ENCODE peak calls at places on chromosomes 5 and 9, in eight cellular contexts. One of them, this sample, is unnamed.

GRCh38 chr9:6759114-6759977 is 1.6 kb downstream of the KDM4C start:
- DNase-seq in DMS79: no peak
- DNase-seq in ureter: no peak
- DNase-seq in type B pancreatic cell: no peak
- DNase-seq in nephron progenitor cell: no peak
- DNase-seq in effector memory CD4-positive, alpha-beta T cell: peak; percentile 28
- DNase-seq in Right ventricle myocardium superior: no peak
- DNase-seq in GM12865: peak; percentile 84
- DNase-seq in this sample: no peak

GRCh38 chr5:658103-658502 is 35.0 kb downstream of the TPPP start:
- DNase-seq in type B pancreatic cell: no peak
- DNase-seq in nephron progenitor cell: no peak
- DNase-seq in DMS79: no peak
- DNase-seq in effector memory CD4-positive, alpha-beta T cell: no peak
- DNase-seq in Right ventricle myocardium superior: peak; percentile 30
- DNase-seq in ureter: no peak
- DNase-seq in GM12865: no peak
- DNase-seq in this sample: no peak

GRCh38 chr9:129509508-129509907 is 111.4 kb downstream of the C9orf50 start:
- DNase-seq in type B pancreatic cell: no peak
- DNase-seq in effector memory CD4-positive, alpha-beta T cell: no peak
- DNase-seq in Right ventricle myocardium superior: no peak
- DNase-seq in ureter: no peak
- DNase-seq in GM12865: no peak
- DNase-seq in DMS79: no peak
- DNase-seq in nephron progenitor cell: no peak
- DNase-seq in this sample: no peak

GRCh38 chr9:136304456-136304855 is 562 bp upstream of the CCDC187 start:
- DNase-seq in DMS79: no peak
- DNase-seq in Right ventricle myocardium superior: no peak
- DNase-seq in type B pancreatic cell: no peak
- DNase-seq in ureter: no peak
- DNase-seq in effector memory CD4-positive, alpha-beta T cell: no peak
- DNase-seq in nephron progenitor cell: no peak
- DNase-seq in GM12865: no peak
- DNase-seq in this sample: no peak

GRCh38 chr9:106400950-106401349 is 462.0 kb upstream of the ZNF462 start:
- DNase-seq in DMS79: no peak
- DNase-seq in type B pancreatic cell: no peak
- DNase-seq in Right ventricle myocardium superior: no peak
- DNase-seq in nephron progenitor cell: no peak
- DNase-seq in effector memory CD4-positive, alpha-beta T cell: no peak
- DNase-seq in ureter: no peak
- DNase-seq in GM12865: no peak
- DNase-seq in this sample: no peak

GRCh38 chr9:742104-742503 is 99.4 kb upstream of the DMRT1 start:
- DNase-seq in Right ventricle myocardium superior: no peak
- DNase-seq in effector memory CD4-positive, alpha-beta T cell: no peak
- DNase-seq in nephron progenitor cell: no peak
- DNase-seq in type B pancreatic cell: no peak
- DNase-seq in DMS79: no peak
- DNase-seq in GM12865: no peak
- DNase-seq in ureter: no peak
- DNase-seq in this sample: no peak

GRCh38 chr9:94861589-94862241 is 135.2 kb downstream of the AOPEP start:
- DNase-seq in ureter: no peak
- DNase-seq in Right ventricle myocardium superior: no peak
- DNase-seq in type B pancreatic cell: no peak
- DNase-seq in GM12865: no peak
- DNase-seq in nephron progenitor cell: no peak
- DNase-seq in DMS79: no peak
- DNase-seq in effector memory CD4-positive, alpha-beta T cell: peak; percentile 4
- DNase-seq in this sample: no peak

GRCh38 chr9:106482733-106483132 is 380.2 kb upstream of the ZNF462 start:
- DNase-seq in DMS79: no peak
- DNase-seq in nephron progenitor cell: no peak
- DNase-seq in effector memory CD4-positive, alpha-beta T cell: no peak
- DNase-seq in type B pancreatic cell: no peak
- DNase-seq in Right ventricle myocardium superior: no peak
- DNase-seq in ureter: no peak
- DNase-seq in GM12865: peak; percentile 37
- DNase-seq in this sample: no peak

GRCh38 chr5:33733225-33733624 is 158.6 kb downstream of the ADAMTS12 start:
- DNase-seq in nephron progenitor cell: no peak
- DNase-seq in type B pancreatic cell: no peak
- DNase-seq in Right ventricle myocardium superior: no peak
- DNase-seq in effector memory CD4-positive, alpha-beta T cell: no peak
- DNase-seq in DMS79: no peak
- DNase-seq in GM12865: no peak
- DNase-seq in ureter: no peak
- DNase-seq in this sample: no peak

GRCh38 chr9:100473271-100474081 is 527 bp downstream of the TMEFF1 start:
- DNase-seq in type B pancreatic cell: peak; percentile 74
- DNase-seq in Right ventricle myocardium superior: no peak
- DNase-seq in GM12865: peak; percentile 34
- DNase-seq in nephron progenitor cell: peak; percentile 74
- DNase-seq in effector memory CD4-positive, alpha-beta T cell: no peak
- DNase-seq in ureter: no peak
- DNase-seq in DMS79: no peak
- DNase-seq in this sample: peak; percentile 55

GRCh38 chr5:98786178-98786853 is 12.9 kb downstream of the RGMB start:
- DNase-seq in GM12865: no peak
- DNase-seq in type B pancreatic cell: no peak
- DNase-seq in ureter: no peak
- DNase-seq in nephron progenitor cell: no peak
- DNase-seq in DMS79: no peak
- DNase-seq in effector memory CD4-positive, alpha-beta T cell: no peak
- DNase-seq in Right ventricle myocardium superior: no peak
- DNase-seq in this sample: no peak

GRCh38 chr5:1204693-1205242 is 3.4 kb downstream of the SLC6A19 start:
- DNase-seq in Right ventricle myocardium superior: peak; percentile 41
- DNase-seq in DMS79: no peak
- DNase-seq in GM12865: no peak
- DNase-seq in ureter: no peak
- DNase-seq in nephron progenitor cell: peak; percentile 52
- DNase-seq in effector memory CD4-positive, alpha-beta T cell: no peak
- DNase-seq in type B pancreatic cell: no peak
- DNase-seq in this sample: no peak

GRCh38 chr9:134210908-134211810 is 46.8 kb upstream of the RNU6ATAC start:
- DNase-seq in GM12865: no peak
- DNase-seq in effector memory CD4-positive, alpha-beta T cell: no peak
- DNase-seq in DMS79: peak; percentile 54
- DNase-seq in Right ventricle myocardium superior: peak; percentile 74
- DNase-seq in type B pancreatic cell: no peak
- DNase-seq in nephron progenitor cell: no peak
- DNase-seq in ureter: no peak
- DNase-seq in this sample: no peak

GRCh38 chr9:109317311-109317978 is 3.4 kb downstream of the EPB41L4B start:
- DNase-seq in DMS79: no peak
- DNase-seq in nephron progenitor cell: no peak
- DNase-seq in ureter: no peak
- DNase-seq in Right ventricle myocardium superior: no peak
- DNase-seq in type B pancreatic cell: no peak
- DNase-seq in GM12865: no peak
- DNase-seq in effector memory CD4-positive, alpha-beta T cell: no peak
- DNase-seq in this sample: no peak

GRCh38 chr5:133892774-133893173 is 75.7 kb downstream of the C5orf15 start:
- DNase-seq in Right ventricle myocardium superior: no peak
- DNase-seq in nephron progenitor cell: no peak
- DNase-seq in ureter: no peak
- DNase-seq in DMS79: no peak
- DNase-seq in GM12865: no peak
- DNase-seq in type B pancreatic cell: no peak
- DNase-seq in effector memory CD4-positive, alpha-beta T cell: no peak
- DNase-seq in this sample: no peak

GRCh38 chr5:142716963-142717362 is 31.1 kb upstream of the FGF1 start:
- DNase-seq in GM12865: peak; percentile 66
- DNase-seq in DMS79: no peak
- DNase-seq in Right ventricle myocardium superior: peak; percentile 62
- DNase-seq in ureter: peak; percentile 61
- DNase-seq in effector memory CD4-positive, alpha-beta T cell: no peak
- DNase-seq in type B pancreatic cell: no peak
- DNase-seq in nephron progenitor cell: peak; percentile 59
- DNase-seq in this sample: peak; percentile 69

GRCh38 chr9:77832647-77833046 is 184.5 kb upstream of the GNA14 start:
- DNase-seq in DMS79: no peak
- DNase-seq in effector memory CD4-positive, alpha-beta T cell: no peak
- DNase-seq in type B pancreatic cell: no peak
- DNase-seq in GM12865: no peak
- DNase-seq in ureter: no peak
- DNase-seq in nephron progenitor cell: no peak
- DNase-seq in Right ventricle myocardium superior: no peak
- DNase-seq in this sample: no peak

GRCh38 chr5:66144799-66145390 is 795 bp downstream of the SREK1 start:
- DNase-seq in Right ventricle myocardium superior: no peak
- DNase-seq in ureter: no peak
- DNase-seq in DMS79: peak; percentile 67
- DNase-seq in GM12865: no peak
- DNase-seq in type B pancreatic cell: no peak
- DNase-seq in effector memory CD4-positive, alpha-beta T cell: no peak
- DNase-seq in nephron progenitor cell: peak; percentile 55
- DNase-seq in this sample: peak; percentile 62

GRCh38 chr5:159341914-159342313 is 11.6 kb upstream of the IL12B start:
- DNase-seq in GM12865: no peak
- DNase-seq in nephron progenitor cell: no peak
- DNase-seq in Right ventricle myocardium superior: peak; percentile 57
- DNase-seq in DMS79: peak; percentile 3
- DNase-seq in type B pancreatic cell: no peak
- DNase-seq in effector memory CD4-positive, alpha-beta T cell: peak; percentile 60
- DNase-seq in ureter: peak; percentile 80
- DNase-seq in this sample: peak; percentile 62

GRCh38 chr9:111412280-111412679 is 71.9 kb downstream of the ECPAS start:
- DNase-seq in type B pancreatic cell: no peak
- DNase-seq in ureter: no peak
- DNase-seq in nephron progenitor cell: no peak
- DNase-seq in DMS79: no peak
- DNase-seq in Right ventricle myocardium superior: no peak
- DNase-seq in effector memory CD4-positive, alpha-beta T cell: no peak
- DNase-seq in GM12865: no peak
- DNase-seq in this sample: no peak

GRCh38 chr9:27590636-27591035 is 17.4 kb upstream of the C9orf72 start:
- DNase-seq in ureter: no peak
- DNase-seq in DMS79: no peak
- DNase-seq in nephron progenitor cell: no peak
- DNase-seq in effector memory CD4-positive, alpha-beta T cell: no peak
- DNase-seq in type B pancreatic cell: no peak
- DNase-seq in GM12865: no peak
- DNase-seq in Right ventricle myocardium superior: no peak
- DNase-seq in this sample: no peak

GRCh38 chr9:131432597-131433301 is 38.9 kb downstream of the PRRC2B start:
- DNase-seq in effector memory CD4-positive, alpha-beta T cell: no peak
- DNase-seq in DMS79: no peak
- DNase-seq in nephron progenitor cell: no peak
- DNase-seq in GM12865: no peak
- DNase-seq in ureter: no peak
- DNase-seq in type B pancreatic cell: no peak
- DNase-seq in Right ventricle myocardium superior: no peak
- DNase-seq in this sample: no peak

GRCh38 chr9:36625006-36625600 is 52.4 kb downstream of the MELK start:
- DNase-seq in nephron progenitor cell: no peak
- DNase-seq in DMS79: no peak
- DNase-seq in ureter: no peak
- DNase-seq in type B pancreatic cell: no peak
- DNase-seq in Right ventricle myocardium superior: peak; percentile 53
- DNase-seq in GM12865: no peak
- DNase-seq in effector memory CD4-positive, alpha-beta T cell: no peak
- DNase-seq in this sample: no peak

GRCh38 chr9:131046581-131047202 is 37.7 kb downstream of the LAMC3 start:
- DNase-seq in ureter: peak; percentile 67
- DNase-seq in GM12865: peak; percentile 76
- DNase-seq in DMS79: peak; percentile 56
- DNase-seq in Right ventricle myocardium superior: peak; percentile 80
- DNase-seq in type B pancreatic cell: no peak
- DNase-seq in nephron progenitor cell: peak; percentile 84
- DNase-seq in effector memory CD4-positive, alpha-beta T cell: peak; percentile 31
- DNase-seq in this sample: peak; percentile 87

GRCh38 chr5:143207058-143207457 is 196.4 kb downstream of the NR3C1 start:
- DNase-seq in DMS79: no peak
- DNase-seq in Right ventricle myocardium superior: no peak
- DNase-seq in type B pancreatic cell: no peak
- DNase-seq in nephron progenitor cell: no peak
- DNase-seq in ureter: no peak
- DNase-seq in GM12865: peak; percentile 80
- DNase-seq in effector memory CD4-positive, alpha-beta T cell: no peak
- DNase-seq in this sample: no peak

GRCh38 chr9:5767968-5768932 is 64.7 kb downstream of the ERMP1 start:
- DNase-seq in ureter: no peak
- DNase-seq in nephron progenitor cell: no peak
- DNase-seq in DMS79: no peak
- DNase-seq in effector memory CD4-positive, alpha-beta T cell: no peak
- DNase-seq in type B pancreatic cell: no peak
- DNase-seq in GM12865: no peak
- DNase-seq in Right ventricle myocardium superior: no peak
- DNase-seq in this sample: no peak

GRCh38 chr9:69582544-69583297 is 89.5 kb downstream of the APBA1 start:
- DNase-seq in DMS79: no peak
- DNase-seq in ureter: peak; percentile 50
- DNase-seq in Right ventricle myocardium superior: peak; percentile 47
- DNase-seq in effector memory CD4-positive, alpha-beta T cell: no peak
- DNase-seq in type B pancreatic cell: no peak
- DNase-seq in GM12865: no peak
- DNase-seq in nephron progenitor cell: no peak
- DNase-seq in this sample: no peak

GRCh38 chr5:169876376-169876775 is 103.9 kb downstream of the INSYN2B start:
- DNase-seq in nephron progenitor cell: no peak
- DNase-seq in DMS79: no peak
- DNase-seq in type B pancreatic cell: no peak
- DNase-seq in GM12865: no peak
- DNase-seq in ureter: no peak
- DNase-seq in Right ventricle myocardium superior: no peak
- DNase-seq in effector memory CD4-positive, alpha-beta T cell: no peak
- DNase-seq in this sample: no peak

GRCh38 chr9:114146735-114147134 is 8.6 kb upstream of the COL27A1 start:
- DNase-seq in nephron progenitor cell: no peak
- DNase-seq in effector memory CD4-positive, alpha-beta T cell: no peak
- DNase-seq in ureter: no peak
- DNase-seq in DMS79: no peak
- DNase-seq in type B pancreatic cell: no peak
- DNase-seq in Right ventricle myocardium superior: no peak
- DNase-seq in GM12865: no peak
- DNase-seq in this sample: no peak

GRCh38 chr5:153489611-153490010 is 859 bp upstream of the GRIA1 start:
- DNase-seq in Right ventricle myocardium superior: no peak
- DNase-seq in effector memory CD4-positive, alpha-beta T cell: no peak
- DNase-seq in DMS79: no peak
- DNase-seq in type B pancreatic cell: no peak
- DNase-seq in nephron progenitor cell: no peak
- DNase-seq in GM12865: no peak
- DNase-seq in ureter: no peak
- DNase-seq in this sample: no peak

GRCh38 chr5:141870871-141871270 is 7.3 kb downstream of the PCDH1 start:
- DNase-seq in Right ventricle myocardium superior: no peak
- DNase-seq in nephron progenitor cell: no peak
- DNase-seq in type B pancreatic cell: no peak
- DNase-seq in DMS79: no peak
- DNase-seq in ureter: peak; percentile 40
- DNase-seq in effector memory CD4-positive, alpha-beta T cell: no peak
- DNase-seq in GM12865: no peak
- DNase-seq in this sample: no peak